ENCODE peak calls at places on chromosomes 4 and X, in eight cellular contexts. E is small intestine; J is upper lobe of right lung; L is CD8-positive, alpha-beta memory T cell; G is fibroblast of lung; M is GM23248; Y is hepatocyte; D is Peyer's patch. C is an unnamed sample.

GRCh38 chr4:142554412-142554811 is 291.7 kb downstream of the INPP4B start:
- DNase-seq in Y (no peak), G (no peak), M (no peak), L (no peak), D (no peak), E (no peak), J (no peak), C (no peak)

GRCh38 chr4:71607780-71608673 is 175.9 kb downstream of the GC start:
- DNase-seq in Y (peak), G (peak), J (no peak), M (peak), L (no peak), E (no peak), D (no peak), C (no peak)

GRCh38 chr4:62644372-62644771 is 1444.2 kb downstream of the ADGRL3 start:
- DNase-seq in M (no peak), J (no peak), D (no peak), G (peak), L (no peak), E (peak), Y (peak), C (no peak)

GRCh38 chr4:38958453-38958852 is 73.8 kb downstream of the TMEM156 start:
- DNase-seq in J (no peak), D (no peak), M (no peak), G (no peak), L (no peak), E (no peak), Y (no peak), C (no peak)

GRCh38 chr4:7160951-7161440 is 31.3 kb upstream of the SORCS2 start:
- DNase-seq in L (no peak), D (peak), J (peak), M (no peak), G (no peak), Y (no peak), E (no peak), C (no peak)

GRCh38 chr4:123706961-123707360 is 310.4 kb downstream of the SPRY1 start:
- DNase-seq in Y (no peak), D (no peak), M (peak), E (no peak), L (no peak), G (peak), J (no peak), C (no peak)

GRCh38 chrX:120380699-120381098 is 18.8 kb downstream of the ATP1B4 start:
- DNase-seq in J (no peak), Y (peak), G (no peak), L (no peak), M (peak), E (peak), D (no peak), C (no peak)

GRCh38 chr4:102754044-102754443 is 6.7 kb downstream of the MANBA start:
- DNase-seq in M (no peak), G (no peak), L (no peak), J (no peak), E (no peak), Y (no peak), D (no peak), C (no peak)

GRCh38 chr4:181569553-181569952 is 673.6 kb upstream of the TENM3 start:
- DNase-seq in E (peak), J (no peak), D (no peak), Y (peak), L (no peak), G (peak), M (peak), C (no peak)

GRCh38 chrX:776061-776460 is 145.5 kb downstream of the SHOX start:
- DNase-seq in E (no peak), M (no peak), J (peak), Y (no peak), D (no peak), L (no peak), G (no peak), C (no peak)

DNA sequence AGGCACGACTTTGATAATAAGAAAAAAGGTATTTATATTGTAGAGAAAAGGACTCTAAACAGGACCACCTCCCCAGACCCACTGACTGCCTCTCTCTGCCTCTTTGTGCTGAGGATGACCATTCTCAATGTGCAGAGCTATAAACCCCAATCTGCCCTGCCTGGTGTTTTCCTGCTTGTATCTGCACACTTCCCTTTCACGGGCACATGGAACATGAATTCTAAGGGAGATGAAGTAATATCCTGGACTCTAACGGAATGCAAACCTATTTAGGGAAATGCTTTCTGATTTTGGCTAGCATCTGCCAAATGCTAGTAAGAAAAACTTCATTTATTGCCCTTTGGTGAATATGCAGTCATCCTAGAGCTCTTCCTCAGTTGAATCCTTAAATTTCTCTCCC is 2.4 kb downstream of the DIPK2B start:
- DNase-seq in D (no peak), G (no peak), J (no peak), M (no peak), E (no peak), Y (no peak), L (no peak), C (no peak)
- H3K4me3 ChIP-seq in D (no peak), G (no peak), J (peak), M (no peak), E (no peak), Y (no peak), L (no peak), C (no peak)

GRCh38 chr4:80172203-80172602 is 25.1 kb upstream of the PRDM8 start:
- DNase-seq in Y (no peak), E (no peak), M (peak), L (no peak), J (no peak), D (no peak), G (no peak), C (no peak)

GRCh38 chr4:80173387-80173786 is 23.9 kb upstream of the PRDM8 start:
- DNase-seq in L (peak), E (peak), J (no peak), Y (no peak), M (peak), D (no peak), G (peak), C (no peak)

GRCh38 chr4:80173841-80174240 is 23.5 kb upstream of the PRDM8 start:
- DNase-seq in Y (no peak), M (peak), D (no peak), E (no peak), G (peak), L (no peak), J (no peak), C (no peak)

GRCh38 chr4:80171656-80172055 is 25.6 kb upstream of the PRDM8 start:
- DNase-seq in M (no peak), L (no peak), E (no peak), D (no peak), J (no peak), G (peak), Y (no peak), C (no peak)

DNA sequence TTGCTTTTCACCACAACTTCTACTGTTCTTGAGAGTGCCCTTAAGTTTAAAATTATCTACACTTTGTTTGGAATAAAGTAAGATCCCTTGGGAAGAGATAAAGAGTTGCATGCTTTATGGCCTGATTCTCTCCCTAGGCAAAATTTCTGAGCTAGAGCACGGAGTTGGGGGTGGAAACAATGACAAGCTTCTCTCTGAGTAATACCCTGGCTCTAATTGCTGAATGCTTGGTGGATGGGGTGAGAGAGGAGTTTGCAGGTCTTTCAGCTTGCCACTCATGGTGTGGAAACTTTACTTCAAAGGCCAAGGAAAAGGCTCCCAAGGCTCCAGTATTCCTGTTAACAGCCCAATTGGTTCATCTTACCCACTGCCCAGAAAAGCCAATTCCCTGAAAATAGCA is 26.1 kb upstream of the PRDM8 start:
- DNase-seq in D (no peak), L (no peak), M (peak), Y (no peak), J (no peak), G (peak), E (no peak), C (no peak)
- H3K27ac ChIP-seq in D (no peak), L (no peak), M (peak), Y (no peak), J (no peak), G (no peak), E (no peak), C (no peak)

GRCh38 chr4:10456270-10457254 is 664 bp downstream of the ZNF518B start:
- DNase-seq in Y (peak), G (peak), M (peak), E (peak), L (peak), J (peak), D (peak), C (peak)
- H3K4me3 ChIP-seq in Y (peak), G (peak), M (peak), E (peak), L (peak), J (peak), D (peak), C (peak)

GRCh38 chr4:150140774-150141400 is 62.6 kb downstream of the DCLK2 start:
- DNase-seq in E (no peak), J (no peak), D (no peak), M (peak), G (peak), L (no peak), Y (no peak), C (no peak)
- H3K27ac ChIP-seq in E (no peak), J (no peak), D (no peak), M (peak), G (no peak), L (no peak), Y (no peak), C (no peak)

GRCh38 chrX:153688071-153688470 is 345 bp downstream of the SLC6A8 start:
- DNase-seq in E (no peak), Y (no peak), L (no peak), D (no peak), M (peak), J (no peak), G (no peak), C (no peak)
- H3K4me3 ChIP-seq in E (peak), Y (no peak), L (no peak), D (peak), M (no peak), J (no peak), G (no peak), C (peak)

DNA sequence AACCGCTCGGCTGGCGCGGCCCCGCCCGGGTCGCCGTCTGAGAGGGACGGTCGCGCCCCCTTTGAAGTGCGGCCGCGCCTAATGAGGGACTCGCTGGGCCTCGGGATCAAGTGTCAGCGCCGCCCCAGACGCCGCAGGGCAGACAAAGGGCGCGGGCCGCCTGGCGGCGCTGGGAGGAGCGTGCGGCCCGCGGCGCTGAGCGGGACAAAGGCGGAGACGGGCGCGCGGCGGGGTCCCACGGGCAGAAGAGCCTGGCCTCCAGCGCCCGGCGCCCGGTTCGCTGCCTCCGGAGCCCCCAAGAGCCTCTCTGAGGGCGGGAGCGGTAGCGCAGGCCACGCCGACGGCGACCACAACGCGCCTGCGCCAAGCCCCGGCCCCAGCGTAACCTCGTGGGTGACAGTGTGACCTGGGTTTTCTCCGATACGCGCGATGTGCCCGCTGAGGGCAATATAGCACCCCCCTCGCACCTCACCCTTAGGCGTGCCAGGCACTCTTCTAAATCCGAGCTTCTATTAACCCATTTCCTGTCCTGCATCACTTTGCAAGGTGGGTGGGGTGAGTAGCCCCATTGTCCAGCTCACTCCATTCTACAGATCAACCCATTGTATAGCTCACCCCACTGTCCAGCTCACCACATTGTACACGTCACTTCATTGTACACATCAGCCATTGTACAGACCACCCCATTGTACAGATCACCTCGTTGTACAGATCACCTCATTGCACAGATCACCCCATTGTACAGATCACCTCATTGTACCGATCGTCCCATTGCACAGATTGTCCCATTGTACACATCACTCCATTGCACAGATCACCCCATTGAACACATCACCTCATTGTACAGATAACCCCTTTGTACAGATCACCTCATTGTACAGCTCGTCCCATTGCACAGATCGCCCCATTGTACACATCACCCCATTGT is 33.7 kb upstream of the STX18 start:
- DNase-seq in J (peak), D (peak), E (peak), Y (peak), L (peak), M (peak), G (peak), C (peak)
- H3K27ac ChIP-seq in J (peak), D (peak), E (no peak), Y (peak), L (peak), M (peak), G (peak), C (peak)

GRCh38 chr4:2798399-2799301 is 5.8 kb downstream of the SH3BP2 start:
- DNase-seq in M (no peak), Y (no peak), E (peak), D (peak), J (peak), G (no peak), L (peak), C (peak)

GRCh38 chr4:2797188-2797544 is 4.3 kb downstream of the SH3BP2 start:
- DNase-seq in D (peak), L (no peak), M (no peak), J (peak), E (no peak), G (no peak), Y (peak), C (no peak)

GRCh38 chr4:2799444-2799911 is 6.6 kb downstream of the SH3BP2 start:
- DNase-seq in G (no peak), M (no peak), D (peak), L (no peak), Y (no peak), J (peak), E (no peak), C (peak)

GRCh38 chr4:2796261-2797187 is 3.6 kb downstream of the SH3BP2 start:
- DNase-seq in L (no peak), M (peak), Y (peak), D (peak), J (peak), E (peak), G (peak), C (peak)

GRCh38 chr4:2797545-2798305 is 4.8 kb downstream of the SH3BP2 start:
- DNase-seq in D (peak), E (peak), Y (no peak), J (peak), M (no peak), G (no peak), L (peak), C (peak)
- H3K4me3 ChIP-seq in D (no peak), E (no peak), Y (no peak), J (peak), M (no peak), G (no peak), L (peak), C (no peak)

DNA sequence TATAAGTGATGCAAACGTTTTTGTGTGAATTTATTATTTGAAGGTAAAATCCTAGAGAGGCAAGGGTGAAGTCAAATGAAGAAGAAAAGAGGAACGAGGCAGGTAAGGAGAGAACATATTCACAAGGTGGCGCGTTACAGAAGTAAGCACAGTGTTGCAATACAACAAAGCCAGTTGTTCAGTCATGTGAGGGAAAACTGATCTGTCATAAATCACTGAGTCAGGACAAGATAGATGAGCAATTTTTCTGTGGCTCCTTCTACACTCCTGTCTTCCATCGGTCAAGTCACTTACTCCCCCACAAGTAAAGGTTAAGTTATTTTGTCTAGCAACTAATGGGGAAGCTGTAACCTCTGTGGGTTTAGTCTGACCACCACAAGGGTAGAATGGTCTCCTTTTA is 203.0 kb upstream of the GK2 start:
- DNase-seq in M (no peak), E (no peak), G (no peak), D (no peak), Y (no peak), J (no peak), L (no peak), C (no peak)
- H3K27ac ChIP-seq in M (no peak), E (no peak), G (no peak), D (no peak), Y (no peak), J (no peak), L (no peak), C (no peak)